ENCODE peak calls at places on chromosomes 4 and X, in seven cellular contexts. One of them, this sample, is unnamed.

GRCh38 chr4:89196056-89196674 is 84.8 kb downstream of the TIGD2 start:
- DNase-seq in mesendoderm: peak
- DNase-seq in A549: no peak
- DNase-seq in Kasumi-1: no peak
- DNase-seq in heart right ventricle: no peak
- DNase-seq in astrocyte of the cerebellum: no peak
- DNase-seq in endothelial cell: no peak
- DNase-seq in this sample: no peak

GRCh38 chr4:151599876-151600275 is 160.9 kb downstream of the GATB start:
- DNase-seq in A549: no peak
- DNase-seq in endothelial cell: no peak
- DNase-seq in mesendoderm: no peak
- DNase-seq in astrocyte of the cerebellum: no peak
- DNase-seq in Kasumi-1: no peak
- DNase-seq in heart right ventricle: no peak
- DNase-seq in this sample: no peak

GRCh38 chr4:141642711-141643110 is 6.3 kb downstream of the IL15 start:
- DNase-seq in mesendoderm: no peak
- DNase-seq in endothelial cell: no peak
- DNase-seq in astrocyte of the cerebellum: no peak
- DNase-seq in Kasumi-1: no peak
- DNase-seq in heart right ventricle: no peak
- DNase-seq in A549: no peak
- DNase-seq in this sample: no peak

GRCh38 chrX:44223150-44223549 is 120.3 kb downstream of the EFHC2 start:
- DNase-seq in astrocyte of the cerebellum: peak
- DNase-seq in Kasumi-1: no peak
- DNase-seq in A549: no peak
- DNase-seq in heart right ventricle: no peak
- DNase-seq in endothelial cell: no peak
- DNase-seq in mesendoderm: no peak
- DNase-seq in this sample: no peak

GRCh38 chr4:110614173-110614948 is 8.5 kb downstream of the PITX2 start:
- DNase-seq in mesendoderm: peak
- DNase-seq in astrocyte of the cerebellum: no peak
- DNase-seq in A549: no peak
- DNase-seq in heart right ventricle: no peak
- DNase-seq in endothelial cell: peak
- DNase-seq in Kasumi-1: no peak
- DNase-seq in this sample: no peak

GRCh38 chrX:104195489-104196084 is 29.3 kb downstream of the FAM199X start:
- DNase-seq in A549: peak
- DNase-seq in endothelial cell: no peak
- DNase-seq in astrocyte of the cerebellum: peak
- DNase-seq in heart right ventricle: no peak
- DNase-seq in Kasumi-1: peak
- DNase-seq in mesendoderm: peak
- DNase-seq in this sample: no peak

GRCh38 chr4:108006361-108006760 is 16.7 kb downstream of the HADH start:
- DNase-seq in A549: no peak
- DNase-seq in astrocyte of the cerebellum: no peak
- DNase-seq in endothelial cell: no peak
- DNase-seq in Kasumi-1: no peak
- DNase-seq in mesendoderm: no peak
- DNase-seq in heart right ventricle: no peak
- DNase-seq in this sample: no peak

GRCh38 chrX:107549504-107549903 is 78.8 kb upstream of the PRPS1 start:
- DNase-seq in A549: no peak
- DNase-seq in Kasumi-1: no peak
- DNase-seq in heart right ventricle: no peak
- DNase-seq in mesendoderm: peak
- DNase-seq in astrocyte of the cerebellum: no peak
- DNase-seq in endothelial cell: no peak
- DNase-seq in this sample: no peak

GRCh38 chr4:102533916-102534315 is 32.8 kb downstream of the NFKB1 start:
- DNase-seq in A549: no peak
- DNase-seq in mesendoderm: no peak
- DNase-seq in heart right ventricle: no peak
- DNase-seq in Kasumi-1: no peak
- DNase-seq in endothelial cell: no peak
- DNase-seq in astrocyte of the cerebellum: no peak
- DNase-seq in this sample: no peak

GRCh38 chr4:14364953-14365533 is 637.2 kb upstream of the CPEB2 start:
- DNase-seq in A549: no peak
- DNase-seq in heart right ventricle: no peak
- DNase-seq in endothelial cell: no peak
- DNase-seq in mesendoderm: peak
- DNase-seq in astrocyte of the cerebellum: no peak
- DNase-seq in Kasumi-1: no peak
- DNase-seq in this sample: no peak